ENCODE peak calls at places on chromosomes 3 and 15, in seven cellular contexts. One of them, this sample, is unnamed.

GRCh38 chr3:44030690-44031344 is 210.9 kb upstream of the TOPAZ1 start:
- DNase-seq in heart left ventricle: no peak
- DNase-seq in A549: no peak
- DNase-seq in adrenal gland: no peak
- DNase-seq in IMR-90: no peak
- DNase-seq in HCT116: no peak
- DNase-seq in esophagus squamous epithelium: no peak
- DNase-seq in this sample: no peak

GRCh38 chr3:27939940-27940339 is 217.8 kb upstream of the EOMES start:
- DNase-seq in HCT116: no peak
- DNase-seq in esophagus squamous epithelium: no peak
- DNase-seq in IMR-90: peak; percentile 21
- DNase-seq in adrenal gland: no peak
- DNase-seq in A549: no peak
- DNase-seq in heart left ventricle: no peak
- DNase-seq in this sample: no peak

GRCh38 chr15:42348083-42348482 is 11.2 kb upstream of the CAPN3 start:
- DNase-seq in A549: no peak
- DNase-seq in esophagus squamous epithelium: no peak
- DNase-seq in heart left ventricle: no peak
- DNase-seq in IMR-90: peak; percentile 83
- DNase-seq in adrenal gland: no peak
- DNase-seq in HCT116: no peak
- DNase-seq in this sample: no peak

GRCh38 chr3:123632161-123632655 is 47.4 kb upstream of the HACD2 start:
- DNase-seq in A549: no peak
- DNase-seq in HCT116: no peak
- DNase-seq in IMR-90: peak; percentile 80
- DNase-seq in esophagus squamous epithelium: no peak
- DNase-seq in heart left ventricle: no peak
- DNase-seq in adrenal gland: peak; percentile 43
- DNase-seq in this sample: no peak

GRCh38 chr15:58551764-58552504 is 120.1 kb downstream of the LIPC start:
- DNase-seq in HCT116: no peak
- DNase-seq in heart left ventricle: no peak
- DNase-seq in adrenal gland: no peak
- DNase-seq in esophagus squamous epithelium: no peak
- DNase-seq in A549: no peak
- DNase-seq in IMR-90: peak; percentile 96
- DNase-seq in this sample: no peak

GRCh38 chr3:134463676-134464611 is 21.8 kb downstream of the ANAPC13 start:
- DNase-seq in A549: no peak
- DNase-seq in HCT116: no peak
- DNase-seq in adrenal gland: peak; percentile 54
- DNase-seq in IMR-90: peak; percentile 99
- DNase-seq in heart left ventricle: peak; percentile 52
- DNase-seq in esophagus squamous epithelium: no peak
- DNase-seq in this sample: peak; percentile 20

GRCh38 chr3:14467723-14468620 is 65.6 kb downstream of the SLC6A6 start:
- DNase-seq in HCT116: no peak
- DNase-seq in adrenal gland: no peak
- DNase-seq in A549: peak; percentile 91
- DNase-seq in IMR-90: peak; percentile 46
- DNase-seq in heart left ventricle: no peak
- DNase-seq in esophagus squamous epithelium: no peak
- DNase-seq in this sample: no peak

GRCh38 chr3:100041328-100041749 is 73.0 kb downstream of the FILIP1L start:
- DNase-seq in esophagus squamous epithelium: no peak
- DNase-seq in IMR-90: peak; percentile 91
- DNase-seq in HCT116: peak; percentile 8
- DNase-seq in A549: no peak
- DNase-seq in adrenal gland: no peak
- DNase-seq in heart left ventricle: peak; percentile 25
- DNase-seq in this sample: no peak

GRCh38 chr15:74185949-74186348 is 12.4 kb downstream of the ISLR start:
- DNase-seq in esophagus squamous epithelium: no peak
- DNase-seq in heart left ventricle: no peak
- DNase-seq in HCT116: no peak
- DNase-seq in IMR-90: no peak
- DNase-seq in adrenal gland: no peak
- DNase-seq in A549: no peak
- DNase-seq in this sample: no peak

DNA sequence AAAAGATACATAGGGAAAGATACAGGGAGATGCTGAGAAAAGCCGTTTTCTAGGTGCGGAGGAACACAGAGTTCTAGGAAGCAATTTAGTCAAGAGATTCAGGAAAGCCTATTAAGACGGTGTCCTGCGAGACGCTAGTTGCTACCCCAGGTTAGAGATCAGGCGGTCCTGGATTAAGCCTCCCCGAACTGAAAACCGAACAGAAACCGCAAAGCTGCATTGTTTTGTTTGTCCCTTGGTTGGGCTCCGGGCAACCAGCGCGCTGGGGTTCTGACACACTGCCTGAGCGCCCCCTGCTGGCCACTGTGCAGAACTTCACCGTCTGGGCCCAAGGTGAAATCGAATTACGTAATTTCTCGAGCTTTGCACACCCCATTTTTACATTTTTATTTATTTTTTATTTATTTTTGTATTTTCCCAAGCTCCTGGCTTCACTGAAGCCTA is 37.3 kb upstream of the NDUFB4 start:
- DNase-seq in esophagus squamous epithelium: peak; percentile 53
- DNase-seq in adrenal gland: peak; percentile 90
- DNase-seq in HCT116: peak; percentile 76
- DNase-seq in A549: peak; percentile 78
- DNase-seq in IMR-90: peak; percentile 84
- DNase-seq in heart left ventricle: peak; percentile 88
- DNase-seq in this sample: peak; percentile 64
- TF ChIP-seq POLR2A in esophagus squamous epithelium: no peak
- TF ChIP-seq POLR2A in adrenal gland: peak; percentile 47
- TF ChIP-seq POLR2A in HCT116: no peak
- TF ChIP-seq POLR2A in A549: no peak
- TF ChIP-seq POLR2A in IMR-90: peak; percentile 51
- TF ChIP-seq POLR2A in heart left ventricle: peak; percentile 33
- TF ChIP-seq POLR2A in this sample: no peak

GRCh38 chr3:124935264-124935663 is 713 bp upstream of the MUC13 start:
- DNase-seq in IMR-90: no peak
- DNase-seq in adrenal gland: no peak
- DNase-seq in A549: no peak
- DNase-seq in esophagus squamous epithelium: no peak
- DNase-seq in HCT116: no peak
- DNase-seq in heart left ventricle: no peak
- DNase-seq in this sample: no peak
- H3K27ac ChIP-seq in IMR-90: no peak overlapping the region
- H3K27ac ChIP-seq in adrenal gland: no peak overlapping the region
- H3K27ac ChIP-seq in A549: no peak overlapping the region
- H3K27ac ChIP-seq in esophagus squamous epithelium: no peak overlapping the region
- H3K27ac ChIP-seq in HCT116: no peak overlapping the region
- H3K27ac ChIP-seq in heart left ventricle: no peak overlapping the region
- H3K27ac ChIP-seq in this sample: no peak overlapping the region

GRCh38 chr3:72081456-72081855 is 296.5 kb upstream of the PROK2 start:
- DNase-seq in A549: no peak
- DNase-seq in esophagus squamous epithelium: no peak
- DNase-seq in IMR-90: no peak
- DNase-seq in adrenal gland: no peak
- DNase-seq in heart left ventricle: no peak
- DNase-seq in HCT116: no peak
- DNase-seq in this sample: no peak
- TF ChIP-seq POLR2A in A549: no peak
- TF ChIP-seq POLR2A in esophagus squamous epithelium: no peak
- TF ChIP-seq POLR2A in IMR-90: no peak
- TF ChIP-seq POLR2A in adrenal gland: no peak
- TF ChIP-seq POLR2A in heart left ventricle: no peak
- TF ChIP-seq POLR2A in HCT116: no peak
- TF ChIP-seq POLR2A in this sample: no peak

GRCh38 chr3:45126730-45127129 is 19.4 kb downstream of the CDCP1 start:
- DNase-seq in HCT116: no peak
- DNase-seq in adrenal gland: no peak
- DNase-seq in IMR-90: no peak
- DNase-seq in A549: no peak
- DNase-seq in esophagus squamous epithelium: no peak
- DNase-seq in heart left ventricle: no peak
- DNase-seq in this sample: no peak
- H3K27ac ChIP-seq in HCT116: peak overlapping the region; percentile 91
- H3K27ac ChIP-seq in adrenal gland: no peak overlapping the region
- H3K27ac ChIP-seq in IMR-90: no peak overlapping the region
- H3K27ac ChIP-seq in A549: peak overlapping the region; percentile 85
- H3K27ac ChIP-seq in esophagus squamous epithelium: peak overlapping the region; percentile 73
- H3K27ac ChIP-seq in heart left ventricle: no peak overlapping the region
- H3K27ac ChIP-seq in this sample: peak overlapping the region; percentile 98

DNA sequence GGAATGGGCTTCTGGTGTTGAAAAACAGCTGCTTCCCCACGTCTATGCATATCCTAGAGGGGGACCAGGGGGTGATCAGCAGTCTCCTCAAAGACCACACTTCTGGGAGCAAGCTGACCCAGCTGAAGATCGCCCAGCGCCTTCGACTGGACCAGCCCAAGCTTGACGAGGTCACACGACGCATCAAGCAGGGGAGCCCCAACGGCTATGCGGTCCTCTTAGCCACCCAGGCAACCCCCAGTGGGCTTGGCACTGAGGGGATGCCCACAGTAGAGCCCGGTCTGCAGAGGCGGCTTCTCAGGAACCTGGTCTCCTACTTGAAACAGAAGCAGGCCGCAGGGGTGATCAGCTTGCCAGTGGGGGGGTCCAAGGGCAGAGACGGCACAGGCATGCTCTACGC is 2.5 kb downstream of the RBM15B start:
- DNase-seq in HCT116: no peak
- DNase-seq in A549: no peak
- DNase-seq in IMR-90: no peak
- DNase-seq in heart left ventricle: no peak
- DNase-seq in adrenal gland: no peak
- DNase-seq in esophagus squamous epithelium: no peak
- DNase-seq in this sample: no peak
- TF ChIP-seq POLR2A in HCT116: no peak
- TF ChIP-seq POLR2A in A549: no peak
- TF ChIP-seq POLR2A in IMR-90: no peak
- TF ChIP-seq POLR2A in heart left ventricle: no peak
- TF ChIP-seq POLR2A in adrenal gland: no peak
- TF ChIP-seq POLR2A in esophagus squamous epithelium: no peak
- TF ChIP-seq POLR2A in this sample: no peak

This sample was measured in gastrocnemius medialis.